ENCODE peak calls at places on chromosomes 6 and 20, in ten cellular contexts. D is amygdala, E is body of pancreas, I is pancreas, V is NCI-H1417 treated with DMSO at 0.1 percent for 48 hours, J is GM19239, T is neural crest cell, F is sciatic nerve, W is iris pigment epithelial cell, O is mesothelial cell of epicardium. C is an unnamed sample.

GRCh38 chr6:72111611-72112010 is 225.3 kb downstream of the RIMS1 start:
- DNase-seq in D (no peak), E (no peak), I (no peak), V (no peak), J (no peak), T (no peak), F (no peak), W (no peak), O (no peak), C (no peak)

GRCh38 chr6:33613146-33613793 is 7.9 kb upstream of the ITPR3 start:
- DNase-seq in D (no peak), E (no peak), I (no peak), V (no peak), J (no peak), T (no peak), F (no peak), W (peak), O (no peak), C (no peak)

GRCh38 chr6:134185277-134185676 is 132.6 kb downstream of the SGK1 start:
- DNase-seq in D (no peak), E (no peak), I (no peak), V (no peak), J (no peak), T (no peak), F (no peak), W (no peak), O (no peak), C (no peak)

GRCh38 chr6:26269406-26270120 is 95.4 kb upstream of the BTN3A2 start:
- DNase-seq in D (no peak), E (no peak), I (no peak), V (no peak), J (no peak), T (no peak), F (no peak), W (no peak), O (no peak), C (peak)

GRCh38 chr6:166637806-166638458 is 10.9 kb upstream of the RPS6KA2 start:
- DNase-seq in D (no peak), E (no peak), I (no peak), V (no peak), J (no peak), T (no peak), F (no peak), W (no peak), O (no peak), C (no peak)

GRCh38 chr6:2439632-2440031 is 194.2 kb upstream of the GMDS start:
- DNase-seq in D (no peak), E (no peak), I (no peak), V (no peak), J (no peak), T (no peak), F (no peak), W (no peak), O (no peak), C (no peak)

GRCh38 chr20:7352165-7352564 is 584.7 kb downstream of the BMP2 start:
- DNase-seq in D (no peak), E (no peak), I (no peak), V (no peak), J (no peak), T (no peak), F (no peak), W (no peak), O (no peak), C (no peak)

GRCh38 chr6:22221211-22221610 is 75.6 kb downstream of the PRL start:
- DNase-seq in D (no peak), E (no peak), I (no peak), V (no peak), J (no peak), T (no peak), F (no peak), W (no peak), O (no peak), C (no peak)

GRCh38 chr20:62025394-62025793 is 40.3 kb downstream of the TAF4 start:
- DNase-seq in D (no peak), E (no peak), I (no peak), V (no peak), J (no peak), T (no peak), F (no peak), W (peak), O (no peak), C (no peak)

GRCh38 chr6:99833034-99833433 is 161.0 kb downstream of the MCHR2 start:
- DNase-seq in D (no peak), E (no peak), I (no peak), V (no peak), J (no peak), T (no peak), F (no peak), W (no peak), O (no peak), C (no peak)

GRCh38 chr20:57647006-57647932 is 27.0 kb upstream of the ZBP1 start:
- DNase-seq in D (no peak), E (no peak), I (no peak), V (no peak), J (no peak), T (no peak), F (no peak), W (no peak), O (no peak), C (no peak)

GRCh38 chr6:62614442-62614841 is 328.4 kb upstream of the KHDRBS2 start:
- DNase-seq in D (no peak), E (no peak), I (no peak), V (no peak), J (no peak), T (no peak), F (no peak), W (no peak), O (no peak), C (no peak)

GRCh38 chr6:45031601-45032000 is 296.5 kb upstream of the RUNX2 start:
- DNase-seq in D (no peak), E (peak), I (no peak), V (no peak), J (no peak), T (no peak), F (no peak), W (no peak), O (no peak), C (no peak)

C was measured in NCI-H2029 treated with DMSO at 0.1 percent for 48 hours.